ENCODE peak calls at places on chromosomes 1 and 21, in seven cellular contexts. One of them, this sample, is unnamed.
A peak's percentile ranks its signal among the peaks of the same experiment; 100 is the strongest.

GRCh38 chr1:230299148-230300006 is 126.8 kb downstream of the PGBD5 start:
- DNase-seq in NCI-H69: peak; percentile 44
- DNase-seq in CD4-positive, CD25-positive, alpha-beta regulatory T cell: no peak
- DNase-seq in NCI-H774: no peak
- DNase-seq in HCT116: no peak
- DNase-seq in fibroblast of lung: no peak
- DNase-seq in activated CD4-positive, CD25-positive, alpha-beta regulatory T cell treated with anti-CD3 and anti-CD28 coated beads, Interleukin-2, amount 50 U/mL, for 72 hours: no peak
- DNase-seq in this sample: peak; percentile 37

GRCh38 chr1:37763791-37764741 is 854 bp downstream of the EPHA10 start:
- DNase-seq in fibroblast of lung: peak; percentile 39
- DNase-seq in NCI-H69: peak; percentile 27
- DNase-seq in CD4-positive, CD25-positive, alpha-beta regulatory T cell: peak; percentile 28
- DNase-seq in activated CD4-positive, CD25-positive, alpha-beta regulatory T cell treated with anti-CD3 and anti-CD28 coated beads, Interleukin-2, amount 50 U/mL, for 72 hours: no peak
- DNase-seq in HCT116: no peak
- DNase-seq in NCI-H774: no peak
- DNase-seq in this sample: peak; percentile 23

GRCh38 chr1:240496941-240497340 is 115.0 kb downstream of the GREM2 start:
- DNase-seq in CD4-positive, CD25-positive, alpha-beta regulatory T cell: no peak
- DNase-seq in fibroblast of lung: no peak
- DNase-seq in HCT116: no peak
- DNase-seq in NCI-H69: no peak
- DNase-seq in NCI-H774: no peak
- DNase-seq in activated CD4-positive, CD25-positive, alpha-beta regulatory T cell treated with anti-CD3 and anti-CD28 coated beads, Interleukin-2, amount 50 U/mL, for 72 hours: no peak
- DNase-seq in this sample: no peak

GRCh38 chr1:212565571-212566305 is 42.8 kb upstream of the ATF3 start:
- DNase-seq in NCI-H69: peak; percentile 30
- DNase-seq in fibroblast of lung: no peak
- DNase-seq in HCT116: no peak
- DNase-seq in activated CD4-positive, CD25-positive, alpha-beta regulatory T cell treated with anti-CD3 and anti-CD28 coated beads, Interleukin-2, amount 50 U/mL, for 72 hours: no peak
- DNase-seq in NCI-H774: no peak
- DNase-seq in CD4-positive, CD25-positive, alpha-beta regulatory T cell: no peak
- DNase-seq in this sample: no peak

GRCh38 chr1:236982380-236982779 is 21.9 kb downstream of the MT1HL1 start:
- DNase-seq in CD4-positive, CD25-positive, alpha-beta regulatory T cell: no peak
- DNase-seq in activated CD4-positive, CD25-positive, alpha-beta regulatory T cell treated with anti-CD3 and anti-CD28 coated beads, Interleukin-2, amount 50 U/mL, for 72 hours: no peak
- DNase-seq in HCT116: no peak
- DNase-seq in NCI-H774: no peak
- DNase-seq in fibroblast of lung: no peak
- DNase-seq in NCI-H69: no peak
- DNase-seq in this sample: no peak

GRCh38 chr1:150995896-150996295 is 10.8 kb downstream of the MINDY1 start:
- DNase-seq in NCI-H774: peak; percentile 3
- DNase-seq in NCI-H69: peak; percentile 13
- DNase-seq in activated CD4-positive, CD25-positive, alpha-beta regulatory T cell treated with anti-CD3 and anti-CD28 coated beads, Interleukin-2, amount 50 U/mL, for 72 hours: no peak
- DNase-seq in fibroblast of lung: peak; percentile 49
- DNase-seq in CD4-positive, CD25-positive, alpha-beta regulatory T cell: peak; percentile 42
- DNase-seq in HCT116: no peak
- DNase-seq in this sample: peak; percentile 45

GRCh38 chr1:155167166-155168104 is 5.7 kb downstream of the KRTCAP2 start:
- DNase-seq in CD4-positive, CD25-positive, alpha-beta regulatory T cell: peak; percentile 80
- DNase-seq in fibroblast of lung: peak; percentile 83
- DNase-seq in NCI-H69: peak; percentile 99
- DNase-seq in activated CD4-positive, CD25-positive, alpha-beta regulatory T cell treated with anti-CD3 and anti-CD28 coated beads, Interleukin-2, amount 50 U/mL, for 72 hours: peak; percentile 86
- DNase-seq in HCT116: peak; percentile 89
- DNase-seq in NCI-H774: peak; percentile 84
- DNase-seq in this sample: peak; percentile 91

GRCh38 chr1:236035681-236036101 is 29.2 kb downstream of the NID1 start:
- DNase-seq in NCI-H69: no peak
- DNase-seq in fibroblast of lung: peak; percentile 76
- DNase-seq in NCI-H774: no peak
- DNase-seq in HCT116: no peak
- DNase-seq in activated CD4-positive, CD25-positive, alpha-beta regulatory T cell treated with anti-CD3 and anti-CD28 coated beads, Interleukin-2, amount 50 U/mL, for 72 hours: no peak
- DNase-seq in CD4-positive, CD25-positive, alpha-beta regulatory T cell: no peak
- DNase-seq in this sample: no peak

GRCh38 chr1:97849350-97850339 is 71.2 kb downstream of the DPYD start:
- DNase-seq in CD4-positive, CD25-positive, alpha-beta regulatory T cell: no peak
- DNase-seq in HCT116: no peak
- DNase-seq in NCI-H774: peak; percentile 19
- DNase-seq in NCI-H69: peak; percentile 86
- DNase-seq in activated CD4-positive, CD25-positive, alpha-beta regulatory T cell treated with anti-CD3 and anti-CD28 coated beads, Interleukin-2, amount 50 U/mL, for 72 hours: no peak
- DNase-seq in fibroblast of lung: peak; percentile 88
- DNase-seq in this sample: no peak

GRCh38 chr21:35404247-35404646 is 355.1 kb upstream of the RUNX1 start:
- DNase-seq in CD4-positive, CD25-positive, alpha-beta regulatory T cell: no peak
- DNase-seq in HCT116: no peak
- DNase-seq in fibroblast of lung: no peak
- DNase-seq in activated CD4-positive, CD25-positive, alpha-beta regulatory T cell treated with anti-CD3 and anti-CD28 coated beads, Interleukin-2, amount 50 U/mL, for 72 hours: no peak
- DNase-seq in NCI-H69: no peak
- DNase-seq in NCI-H774: no peak
- DNase-seq in this sample: no peak

GRCh38 chr1:11341881-11342552 is 69.0 kb downstream of the UBIAD1 start:
- DNase-seq in NCI-H774: no peak
- DNase-seq in CD4-positive, CD25-positive, alpha-beta regulatory T cell: no peak
- DNase-seq in HCT116: no peak
- DNase-seq in NCI-H69: peak; percentile 90
- DNase-seq in fibroblast of lung: peak; percentile 40
- DNase-seq in activated CD4-positive, CD25-positive, alpha-beta regulatory T cell treated with anti-CD3 and anti-CD28 coated beads, Interleukin-2, amount 50 U/mL, for 72 hours: no peak
- DNase-seq in this sample: no peak

GRCh38 chr1:1059494-1060280 is 14.4 kb downstream of the RNF223 start:
- DNase-seq in HCT116: no peak
- DNase-seq in activated CD4-positive, CD25-positive, alpha-beta regulatory T cell treated with anti-CD3 and anti-CD28 coated beads, Interleukin-2, amount 50 U/mL, for 72 hours: peak; percentile 97
- DNase-seq in NCI-H69: peak; percentile 87
- DNase-seq in CD4-positive, CD25-positive, alpha-beta regulatory T cell: peak; percentile 84
- DNase-seq in fibroblast of lung: peak; percentile 63
- DNase-seq in NCI-H774: peak; percentile 26
- DNase-seq in this sample: peak; percentile 91

GRCh38 chr1:244239261-244239770 is 188.2 kb downstream of the ZBTB18 start:
- DNase-seq in fibroblast of lung: peak; percentile 30
- DNase-seq in NCI-H69: peak; percentile 90
- DNase-seq in activated CD4-positive, CD25-positive, alpha-beta regulatory T cell treated with anti-CD3 and anti-CD28 coated beads, Interleukin-2, amount 50 U/mL, for 72 hours: no peak
- DNase-seq in HCT116: no peak
- DNase-seq in NCI-H774: no peak
- DNase-seq in CD4-positive, CD25-positive, alpha-beta regulatory T cell: no peak
- DNase-seq in this sample: no peak

GRCh38 chr21:18373631-18374030 is 30.0 kb downstream of the TMPRSS15 start:
- DNase-seq in NCI-H774: no peak
- DNase-seq in activated CD4-positive, CD25-positive, alpha-beta regulatory T cell treated with anti-CD3 and anti-CD28 coated beads, Interleukin-2, amount 50 U/mL, for 72 hours: no peak
- DNase-seq in HCT116: no peak
- DNase-seq in CD4-positive, CD25-positive, alpha-beta regulatory T cell: no peak
- DNase-seq in fibroblast of lung: no peak
- DNase-seq in NCI-H69: no peak
- DNase-seq in this sample: no peak

GRCh38 chr1:9292361-9293240 is at the start of gene SPSB1:
- DNase-seq in NCI-H774: peak; percentile 29
- DNase-seq in NCI-H69: peak; percentile 55
- DNase-seq in CD4-positive, CD25-positive, alpha-beta regulatory T cell: peak; percentile 58
- DNase-seq in activated CD4-positive, CD25-positive, alpha-beta regulatory T cell treated with anti-CD3 and anti-CD28 coated beads, Interleukin-2, amount 50 U/mL, for 72 hours: peak; percentile 58
- DNase-seq in fibroblast of lung: peak; percentile 87
- DNase-seq in HCT116: no peak
- DNase-seq in this sample: peak; percentile 83

GRCh38 chr1:174892016-174892415 is 107.7 kb upstream of the CACYBP start:
- DNase-seq in NCI-H69: no peak
- DNase-seq in activated CD4-positive, CD25-positive, alpha-beta regulatory T cell treated with anti-CD3 and anti-CD28 coated beads, Interleukin-2, amount 50 U/mL, for 72 hours: no peak
- DNase-seq in HCT116: no peak
- DNase-seq in NCI-H774: no peak
- DNase-seq in fibroblast of lung: no peak
- DNase-seq in CD4-positive, CD25-positive, alpha-beta regulatory T cell: no peak
- DNase-seq in this sample: no peak

GRCh38 chr1:61193808-61194207 is 111.4 kb downstream of the NFIA start:
- DNase-seq in NCI-H69: peak; percentile 15
- DNase-seq in fibroblast of lung: no peak
- DNase-seq in HCT116: no peak
- DNase-seq in activated CD4-positive, CD25-positive, alpha-beta regulatory T cell treated with anti-CD3 and anti-CD28 coated beads, Interleukin-2, amount 50 U/mL, for 72 hours: no peak
- DNase-seq in NCI-H774: no peak
- DNase-seq in CD4-positive, CD25-positive, alpha-beta regulatory T cell: no peak
- DNase-seq in this sample: no peak

GRCh38 chr1:82152356-82153281 is 351.9 kb downstream of the ADGRL2 start:
- DNase-seq in HCT116: no peak
- DNase-seq in NCI-H774: no peak
- DNase-seq in CD4-positive, CD25-positive, alpha-beta regulatory T cell: no peak
- DNase-seq in activated CD4-positive, CD25-positive, alpha-beta regulatory T cell treated with anti-CD3 and anti-CD28 coated beads, Interleukin-2, amount 50 U/mL, for 72 hours: no peak
- DNase-seq in fibroblast of lung: no peak
- DNase-seq in NCI-H69: no peak
- DNase-seq in this sample: no peak

GRCh38 chr1:99659755-99660210 is 13.9 kb downstream of the PALMD start:
- DNase-seq in activated CD4-positive, CD25-positive, alpha-beta regulatory T cell treated with anti-CD3 and anti-CD28 coated beads, Interleukin-2, amount 50 U/mL, for 72 hours: no peak
- DNase-seq in NCI-H69: no peak
- DNase-seq in NCI-H774: no peak
- DNase-seq in CD4-positive, CD25-positive, alpha-beta regulatory T cell: no peak
- DNase-seq in fibroblast of lung: no peak
- DNase-seq in HCT116: no peak
- DNase-seq in this sample: no peak

GRCh38 chr1:3130268-3130667 is 61.3 kb downstream of the PRDM16 start:
- DNase-seq in NCI-H774: no peak
- DNase-seq in HCT116: no peak
- DNase-seq in fibroblast of lung: no peak
- DNase-seq in CD4-positive, CD25-positive, alpha-beta regulatory T cell: no peak
- DNase-seq in NCI-H69: no peak
- DNase-seq in activated CD4-positive, CD25-positive, alpha-beta regulatory T cell treated with anti-CD3 and anti-CD28 coated beads, Interleukin-2, amount 50 U/mL, for 72 hours: no peak
- DNase-seq in this sample: no peak

GRCh38 chr1:193392686-193393085 is 206.3 kb upstream of the B3GALT2 start:
- DNase-seq in activated CD4-positive, CD25-positive, alpha-beta regulatory T cell treated with anti-CD3 and anti-CD28 coated beads, Interleukin-2, amount 50 U/mL, for 72 hours: no peak
- DNase-seq in fibroblast of lung: no peak
- DNase-seq in HCT116: no peak
- DNase-seq in CD4-positive, CD25-positive, alpha-beta regulatory T cell: no peak
- DNase-seq in NCI-H774: no peak
- DNase-seq in NCI-H69: peak; percentile 33
- DNase-seq in this sample: no peak

GRCh38 chr1:39976732-39977131 is 21.8 kb downstream of the MFSD2A start:
- DNase-seq in fibroblast of lung: no peak
- DNase-seq in NCI-H69: peak; percentile 81
- DNase-seq in CD4-positive, CD25-positive, alpha-beta regulatory T cell: no peak
- DNase-seq in NCI-H774: no peak
- DNase-seq in HCT116: no peak
- DNase-seq in activated CD4-positive, CD25-positive, alpha-beta regulatory T cell treated with anti-CD3 and anti-CD28 coated beads, Interleukin-2, amount 50 U/mL, for 72 hours: no peak
- DNase-seq in this sample: no peak

GRCh38 chr1:5803851-5804250 is 188.4 kb downstream of the NPHP4 start:
- DNase-seq in activated CD4-positive, CD25-positive, alpha-beta regulatory T cell treated with anti-CD3 and anti-CD28 coated beads, Interleukin-2, amount 50 U/mL, for 72 hours: no peak
- DNase-seq in CD4-positive, CD25-positive, alpha-beta regulatory T cell: no peak
- DNase-seq in NCI-H69: no peak
- DNase-seq in fibroblast of lung: no peak
- DNase-seq in HCT116: no peak
- DNase-seq in NCI-H774: no peak
- DNase-seq in this sample: no peak

GRCh38 chr1:10599194-10599861 is 124.6 kb downstream of the PEX14 start:
- DNase-seq in CD4-positive, CD25-positive, alpha-beta regulatory T cell: no peak
- DNase-seq in fibroblast of lung: peak; percentile 70
- DNase-seq in NCI-H774: no peak
- DNase-seq in NCI-H69: no peak
- DNase-seq in HCT116: peak; percentile 26
- DNase-seq in activated CD4-positive, CD25-positive, alpha-beta regulatory T cell treated with anti-CD3 and anti-CD28 coated beads, Interleukin-2, amount 50 U/mL, for 72 hours: no peak
- DNase-seq in this sample: peak; percentile 48

GRCh38 chr21:46061950-46062349 is 36.0 kb upstream of the COL6A2 start:
- DNase-seq in NCI-H69: no peak
- DNase-seq in CD4-positive, CD25-positive, alpha-beta regulatory T cell: no peak
- DNase-seq in NCI-H774: no peak
- DNase-seq in activated CD4-positive, CD25-positive, alpha-beta regulatory T cell treated with anti-CD3 and anti-CD28 coated beads, Interleukin-2, amount 50 U/mL, for 72 hours: no peak
- DNase-seq in HCT116: no peak
- DNase-seq in fibroblast of lung: no peak
- DNase-seq in this sample: no peak

GRCh38 chr1:244749230-244750016 is 86.0 kb upstream of the COX20 start:
- DNase-seq in CD4-positive, CD25-positive, alpha-beta regulatory T cell: no peak
- DNase-seq in NCI-H69: peak; percentile 42
- DNase-seq in activated CD4-positive, CD25-positive, alpha-beta regulatory T cell treated with anti-CD3 and anti-CD28 coated beads, Interleukin-2, amount 50 U/mL, for 72 hours: no peak
- DNase-seq in HCT116: no peak
- DNase-seq in NCI-H774: no peak
- DNase-seq in fibroblast of lung: no peak
- DNase-seq in this sample: no peak

GRCh38 chr1:158037876-158038359 is 44.5 kb downstream of the KIRREL1 start:
- DNase-seq in NCI-H774: no peak
- DNase-seq in activated CD4-positive, CD25-positive, alpha-beta regulatory T cell treated with anti-CD3 and anti-CD28 coated beads, Interleukin-2, amount 50 U/mL, for 72 hours: no peak
- DNase-seq in fibroblast of lung: peak; percentile 61
- DNase-seq in HCT116: no peak
- DNase-seq in CD4-positive, CD25-positive, alpha-beta regulatory T cell: no peak
- DNase-seq in NCI-H69: peak; percentile 100
- DNase-seq in this sample: peak; percentile 28

GRCh38 chr1:182430263-182431068 is 19.5 kb upstream of the RGSL1 start:
- DNase-seq in activated CD4-positive, CD25-positive, alpha-beta regulatory T cell treated with anti-CD3 and anti-CD28 coated beads, Interleukin-2, amount 50 U/mL, for 72 hours: peak; percentile 32
- DNase-seq in CD4-positive, CD25-positive, alpha-beta regulatory T cell: peak; percentile 47
- DNase-seq in HCT116: no peak
- DNase-seq in fibroblast of lung: no peak
- DNase-seq in NCI-H69: no peak
- DNase-seq in NCI-H774: no peak
- DNase-seq in this sample: no peak

GRCh38 chr1:81044708-81045107 is 756.0 kb upstream of the ADGRL2 start:
- DNase-seq in NCI-H69: no peak
- DNase-seq in fibroblast of lung: peak; percentile 1
- DNase-seq in NCI-H774: no peak
- DNase-seq in CD4-positive, CD25-positive, alpha-beta regulatory T cell: no peak
- DNase-seq in activated CD4-positive, CD25-positive, alpha-beta regulatory T cell treated with anti-CD3 and anti-CD28 coated beads, Interleukin-2, amount 50 U/mL, for 72 hours: no peak
- DNase-seq in HCT116: no peak
- DNase-seq in this sample: no peak

GRCh38 chr21:37065561-37066177 is 7.2 kb downstream of the PIGP start:
- DNase-seq in activated CD4-positive, CD25-positive, alpha-beta regulatory T cell treated with anti-CD3 and anti-CD28 coated beads, Interleukin-2, amount 50 U/mL, for 72 hours: no peak
- DNase-seq in NCI-H69: no peak
- DNase-seq in CD4-positive, CD25-positive, alpha-beta regulatory T cell: no peak
- DNase-seq in fibroblast of lung: no peak
- DNase-seq in NCI-H774: no peak
- DNase-seq in HCT116: no peak
- DNase-seq in this sample: no peak

GRCh38 chr1:227760377-227760776 is 25.1 kb downstream of the SNAP47 start:
- DNase-seq in HCT116: no peak
- DNase-seq in NCI-H774: no peak
- DNase-seq in CD4-positive, CD25-positive, alpha-beta regulatory T cell: no peak
- DNase-seq in fibroblast of lung: no peak
- DNase-seq in NCI-H69: no peak
- DNase-seq in activated CD4-positive, CD25-positive, alpha-beta regulatory T cell treated with anti-CD3 and anti-CD28 coated beads, Interleukin-2, amount 50 U/mL, for 72 hours: no peak
- DNase-seq in this sample: peak; percentile 29

GRCh38 chr1:996851-997727 is 2.8 kb downstream of the HES4 start:
- DNase-seq in CD4-positive, CD25-positive, alpha-beta regulatory T cell: no peak
- DNase-seq in activated CD4-positive, CD25-positive, alpha-beta regulatory T cell treated with anti-CD3 and anti-CD28 coated beads, Interleukin-2, amount 50 U/mL, for 72 hours: no peak
- DNase-seq in fibroblast of lung: no peak
- DNase-seq in NCI-H774: no peak
- DNase-seq in HCT116: no peak
- DNase-seq in NCI-H69: no peak
- DNase-seq in this sample: no peak

GRCh38 chr1:61207416-61207815 is 125.1 kb downstream of the NFIA start:
- DNase-seq in NCI-H774: no peak
- DNase-seq in HCT116: no peak
- DNase-seq in fibroblast of lung: no peak
- DNase-seq in NCI-H69: no peak
- DNase-seq in activated CD4-positive, CD25-positive, alpha-beta regulatory T cell treated with anti-CD3 and anti-CD28 coated beads, Interleukin-2, amount 50 U/mL, for 72 hours: no peak
- DNase-seq in CD4-positive, CD25-positive, alpha-beta regulatory T cell: no peak
- DNase-seq in this sample: no peak

GRCh38 chr1:186974774-186975181 is 146.0 kb downstream of the PLA2G4A start:
- DNase-seq in CD4-positive, CD25-positive, alpha-beta regulatory T cell: no peak
- DNase-seq in HCT116: no peak
- DNase-seq in NCI-H69: no peak
- DNase-seq in activated CD4-positive, CD25-positive, alpha-beta regulatory T cell treated with anti-CD3 and anti-CD28 coated beads, Interleukin-2, amount 50 U/mL, for 72 hours: no peak
- DNase-seq in fibroblast of lung: peak; percentile 91
- DNase-seq in NCI-H774: peak; percentile 74
- DNase-seq in this sample: no peak

GRCh38 chr1:228088586-228089498 is 6.3 kb downstream of the ARF1 start:
- DNase-seq in activated CD4-positive, CD25-positive, alpha-beta regulatory T cell treated with anti-CD3 and anti-CD28 coated beads, Interleukin-2, amount 50 U/mL, for 72 hours: no peak
- DNase-seq in NCI-H774: no peak
- DNase-seq in CD4-positive, CD25-positive, alpha-beta regulatory T cell: no peak
- DNase-seq in fibroblast of lung: peak; percentile 52
- DNase-seq in HCT116: no peak
- DNase-seq in NCI-H69: no peak
- DNase-seq in this sample: peak; percentile 15